ENCODE peak calls at places on chromosomes 16 and 17, in four cellular contexts. F is CD4-positive, CD25-positive, alpha-beta regulatory T cell; V is heart right ventricle; I is PC-9. U is an unnamed sample.
A peak's percentile ranks its signal among the peaks of the same experiment; 100 is the strongest.

GRCh38 chr17:44280383-44280782 is 12.4 kb upstream of the SLC4A1 start:
- DNase-seq in F (no peak), V (no peak), I (no peak), U (no peak)

GRCh38 chr16:51524555-51525373 is 373.7 kb upstream of the SALL1 start:
- DNase-seq in F (no peak), V (no peak), I (no peak), U (no peak)

GRCh38 chr16:79317521-79317920 is 283.0 kb downstream of the MAF start:
- DNase-seq in F (no peak), V (no peak), I (no peak), U (no peak)

GRCh38 chr16:49594706-49595534 is 221.3 kb downstream of the C16orf78 start:
- DNase-seq in F (no peak), V (no peak), I (no peak), U (no peak)

GRCh38 chr16:1194665-1195392 is 30.2 kb downstream of the TPSG1 start:
- DNase-seq in F (no peak), V (no peak), I (no peak), U (no peak)

GRCh38 chr17:33028061-33028460 is 36.4 kb downstream of the SPACA3 start:
- DNase-seq in F (no peak), V (no peak), I (no peak), U (no peak)

GRCh38 chr16:83651871-83652270 is 155.9 kb upstream of the HSBP1 start:
- DNase-seq in F (no peak), V (no peak), I (no peak), U (no peak)

GRCh38 chr16:89519881-89520280 is 11.7 kb downstream of the SPG7 start:
- DNase-seq in F (no peak), V (no peak), I (no peak), U (no peak)

GRCh38 chr17:15363702-15364101 is 22.3 kb upstream of the TEKT3 start:
- DNase-seq in F (no peak), V (no peak), I (no peak), U (no peak)

GRCh38 chr16:69859105-69859969 is 91.8 kb upstream of the CLEC18A start:
- DNase-seq in F (peak; percentile 24), V (peak; percentile 58), I (no peak), U (no peak)

GRCh38 chr16:15704545-15704987 is 54.5 kb downstream of the NDE1 start:
- DNase-seq in F (peak; percentile 72), V (peak; percentile 81), I (peak; percentile 64), U (peak; percentile 45)

GRCh38 chr16:81778231-81778630 is 860 bp upstream of the PLCG2 start:
- DNase-seq in F (no peak), V (no peak), I (no peak), U (no peak)

GRCh38 chr17:28402844-28403243 is 3.2 kb downstream of the SLC46A1 start:
- DNase-seq in F (no peak), V (no peak), I (no peak), U (no peak)

GRCh38 chr17:1031711-1032110 is 34.8 kb downstream of the TIMM22 start:
- DNase-seq in F (no peak), V (peak; percentile 82), I (no peak), U (no peak)

GRCh38 chr16:49340466-49340865 is 33.1 kb upstream of the C16orf78 start:
- DNase-seq in F (no peak), V (no peak), I (no peak), U (no peak)

GRCh38 chr17:32445075-32445427 is 741 bp downstream of the PSMD11 start:
- DNase-seq in F (peak; percentile 24), V (peak; percentile 11), I (peak; percentile 48), U (no peak)

GRCh38 chr16:51556694-51557327 is 405.7 kb upstream of the SALL1 start:
- DNase-seq in F (no peak), V (no peak), I (no peak), U (no peak)

GRCh38 chr16:1941162-1941923 is 1.7 kb downstream of the MSRB1 start:
- DNase-seq in F (no peak), V (no peak), I (no peak), U (no peak)

GRCh38 chr17:76251478-76252039 is 11.3 kb upstream of the RNF157 start:
- DNase-seq in F (no peak), V (no peak), I (no peak), U (no peak)

GRCh38 chr16:4380131-4381063 is 8.7 kb downstream of the VASN start:
- DNase-seq in F (no peak), V (no peak), I (no peak), U (no peak)

GRCh38 chr16:11768850-11769249 is 26.2 kb upstream of the TXNDC11 start:
- DNase-seq in F (peak; percentile 65), V (no peak), I (no peak), U (no peak)
- H3K4me1 ChIP-seq in F (peaks cover 17% of the 10 kb centered on the region), V (no peaks in the 10 kb centered on the region), I (no peaks in the 10 kb centered on the region), U (no peaks in the 10 kb centered on the region)

DNA sequence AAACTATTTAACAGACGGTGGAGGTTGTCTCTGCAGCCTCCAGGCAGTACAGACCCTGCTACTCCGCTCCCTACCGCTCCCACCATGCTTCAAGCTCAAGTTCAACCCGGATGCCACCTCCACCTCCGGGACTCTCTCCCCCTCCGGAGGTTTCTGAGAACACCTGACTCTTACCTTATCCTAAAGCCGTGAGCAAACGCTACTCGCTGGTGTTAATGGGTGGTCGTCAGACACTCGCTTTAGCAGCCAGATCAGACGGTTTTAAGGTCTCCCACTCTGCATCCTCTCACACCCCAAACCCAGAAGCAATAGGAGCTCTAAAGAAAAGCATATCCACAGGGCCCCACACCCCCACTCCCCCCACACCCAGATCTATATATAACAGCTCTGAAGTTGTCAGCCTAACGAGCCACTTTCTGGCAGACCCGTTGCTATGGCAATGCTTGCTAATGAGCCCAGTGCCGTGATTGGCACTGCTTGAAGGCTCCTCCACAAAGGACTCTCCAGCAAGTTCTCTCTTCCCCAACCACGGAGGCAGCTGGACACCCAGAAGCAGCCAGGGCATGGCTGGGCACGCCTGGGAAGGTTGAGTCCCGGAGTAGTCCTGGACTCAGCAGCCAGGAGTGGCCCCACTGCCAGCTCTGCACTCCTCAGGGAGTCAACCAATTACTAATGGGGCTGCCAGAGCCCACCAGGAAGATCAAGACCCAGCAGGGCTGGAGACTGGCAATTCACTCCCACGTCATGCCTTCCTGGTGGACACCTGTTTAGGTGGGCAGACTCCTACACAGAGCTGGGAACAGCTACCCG is 121.1 kb upstream of the RCVRN start:
- DNase-seq in F (no peak), V (no peak), I (no peak), U (no peak)
- H3K4me1 ChIP-seq in F (no peaks in the 10 kb centered on the region), V (peaks cover 17% of the 10 kb centered on the region), I (no peaks in the 10 kb centered on the region), U (peaks cover 6% of the 10 kb centered on the region)

GRCh38 chr17:77879896-77880280 is 78.6 kb upstream of the TNRC6C start:
- DNase-seq in F (no peak), V (no peak), I (no peak), U (no peak)
- H3K4me1 ChIP-seq in F (peaks cover 59% of the 10 kb centered on the region), V (peaks cover 36% of the 10 kb centered on the region), I (no peaks in the 10 kb centered on the region), U (peaks cover 12% of the 10 kb centered on the region)

GRCh38 chr16:9270941-9271340 is 179.5 kb downstream of the HAPSTR1 start:
- DNase-seq in F (no peak), V (no peak), I (no peak), U (no peak)

GRCh38 chr16:9275816-9276354 is 184.4 kb downstream of the HAPSTR1 start:
- DNase-seq in F (no peak), V (no peak), I (no peak), U (no peak)

GRCh38 chr16:9279661-9280060 is 188.2 kb downstream of the HAPSTR1 start:
- DNase-seq in F (no peak), V (no peak), I (no peak), U (no peak)

GRCh38 chr16:9280067-9280466 is 188.6 kb downstream of the HAPSTR1 start:
- DNase-seq in F (no peak), V (no peak), I (no peak), U (no peak)

DNA sequence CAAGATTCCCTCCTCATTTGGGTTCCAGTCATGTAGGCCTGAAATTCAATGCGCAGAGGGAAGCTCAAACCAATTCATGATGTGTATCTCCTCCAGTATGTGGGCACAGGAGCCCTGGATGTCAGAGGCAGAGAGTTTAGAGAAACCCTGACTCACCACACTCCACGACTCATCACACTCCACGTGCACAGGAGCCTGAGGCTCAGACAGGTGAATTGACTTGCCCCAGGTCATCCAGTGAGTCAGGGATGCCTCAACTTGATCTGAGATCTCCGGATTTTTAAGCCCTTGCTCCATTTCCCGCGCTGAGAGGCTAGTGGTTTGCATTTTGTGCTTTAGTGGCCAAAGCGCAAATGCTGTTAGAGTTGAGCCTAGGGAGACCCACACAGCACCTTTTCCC is 183.9 kb downstream of the HAPSTR1 start:
- DNase-seq in F (no peak), V (no peak), I (no peak), U (no peak)
- H3K4me1 ChIP-seq in F (no peaks in the 10 kb centered on the region), V (no peaks in the 10 kb centered on the region), I (no peaks in the 10 kb centered on the region), U (no peaks in the 10 kb centered on the region)

GRCh38 chr16:19858006-19858653 is 26.5 kb downstream of the GPRC5B start:
- DNase-seq in F (no peak), V (no peak), I (no peak), U (no peak)
- H3K4me1 ChIP-seq in F (no peaks in the 10 kb centered on the region), V (peaks cover 12% of the 10 kb centered on the region), I (no peaks in the 10 kb centered on the region), U (no peaks in the 10 kb centered on the region)

U was measured in breast epithelium.